ENCODE peak calls at places on chromosomes 13 and 19, in ten cellular contexts. H is lung; T is PC-9; I is left ventricle myocardium inferior; N is breast epithelium; M is neuronal stem cell; C is naive thymus-derived CD4-positive, alpha-beta T cell; O is astrocyte; E is pancreas; W is ascending aorta. X is an unnamed sample.

GRCh38 chr13:90947976-90948375 is 399.5 kb upstream of the MIR17HG start:
- DNase-seq in E (no peak), I (no peak), M (no peak), O (no peak), T (no peak), W (no peak), H (no peak), C (no peak), N (no peak), X (no peak)

GRCh38 chr13:52411629-52412028 is 5.7 kb upstream of the THSD1 start:
- DNase-seq in N (no peak), T (no peak), C (no peak), O (peak; percentile 38), I (no peak), E (no peak), H (no peak), M (no peak), W (no peak), X (no peak)

GRCh38 chr19:42323852-42324654 is 1.4 kb upstream of the MEGF8 start:
- DNase-seq in I (no peak), N (no peak), O (no peak), E (no peak), H (no peak), C (no peak), W (no peak), T (no peak), M (no peak), X (peak; percentile 87)

GRCh38 chr19:35736913-35737886 is 5.1 kb downstream of the IGFLR1 start:
- DNase-seq in I (no peak), O (no peak), W (no peak), T (no peak), E (no peak), H (no peak), N (no peak), C (peak; percentile 27), M (no peak), X (no peak)

GRCh38 chr19:43700368-43701015 is 15.4 kb upstream of the IRGC start:
- DNase-seq in N (peak; percentile 25), O (peak; percentile 79), H (peak; percentile 49), T (peak; percentile 61), W (no peak), C (peak; percentile 7), E (no peak), M (no peak), I (peak; percentile 46), X (no peak)

GRCh38 chr19:5559804-5560133 is 8.0 kb downstream of the TINCR start:
- DNase-seq in W (no peak), N (no peak), M (no peak), T (no peak), O (no peak), H (no peak), C (no peak), I (no peak), E (no peak), X (peak; percentile 57)

GRCh38 chr13:42893346-42893745 is 98.7 kb downstream of the EPSTI1 start:
- DNase-seq in T (no peak), H (no peak), W (no peak), N (no peak), C (no peak), M (no peak), E (no peak), O (peak; percentile 11), I (no peak), X (no peak)

GRCh38 chr13:48273346-48273745 is 30.2 kb upstream of the RB1 start:
- DNase-seq in T (no peak), M (no peak), O (no peak), E (no peak), I (no peak), C (no peak), H (no peak), W (no peak), N (no peak), X (no peak)

GRCh38 chr13:52744842-52745241 is 5.2 kb upstream of the CNMD start:
- DNase-seq in C (no peak), T (no peak), E (no peak), H (no peak), O (no peak), M (no peak), W (no peak), N (no peak), I (no peak), X (no peak)

GRCh38 chr13:87130401-87130800 is 540.8 kb upstream of the SLITRK5 start:
- DNase-seq in O (no peak), E (no peak), N (no peak), C (no peak), M (no peak), H (no peak), I (no peak), T (no peak), W (no peak), X (no peak)

GRCh38 chr13:19794552-19795143 is 11.9 kb upstream of the PSPC1 start:
- DNase-seq in O (no peak), H (no peak), W (no peak), C (no peak), M (no peak), E (no peak), T (peak; percentile 71), N (peak; percentile 45), I (no peak), X (peak; percentile 35)

DNA sequence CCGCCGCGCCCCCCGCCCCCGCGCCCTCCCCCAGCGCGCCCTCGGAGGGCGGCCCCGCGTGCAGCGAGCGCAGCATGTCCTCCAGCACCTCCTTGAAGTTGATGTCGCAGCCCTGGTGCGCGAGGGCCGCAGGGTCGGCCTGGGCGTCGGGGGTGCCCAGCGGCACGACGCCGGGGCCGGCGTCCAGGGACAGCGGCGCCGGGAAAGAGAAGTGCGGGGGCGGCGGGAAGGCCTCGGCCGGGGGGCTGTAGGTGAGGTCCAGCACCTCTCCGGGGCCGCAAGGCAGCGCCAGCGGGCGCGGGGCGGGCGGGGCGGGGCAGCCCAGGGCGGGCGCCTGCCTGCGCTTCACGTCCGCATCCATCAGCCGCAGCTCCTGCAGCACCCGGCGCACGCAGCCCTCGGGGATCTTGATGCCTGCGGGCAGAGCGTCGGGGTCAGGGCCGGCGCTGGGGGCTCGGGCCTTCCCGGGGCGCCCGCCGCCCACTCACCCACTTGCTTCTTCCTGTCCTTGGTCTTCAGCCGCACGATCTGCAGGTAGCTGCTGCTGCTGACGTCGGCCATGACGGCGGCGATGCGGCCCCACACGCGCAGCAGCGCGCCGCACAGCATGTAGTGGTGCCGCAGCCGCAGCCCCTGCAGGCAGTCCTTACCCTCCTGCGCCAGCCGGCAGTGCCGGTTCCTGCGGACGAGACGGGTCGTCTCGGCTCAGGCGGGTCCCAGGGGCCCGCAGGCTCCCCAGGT is 4.7 kb downstream of the GPX4 start:
- DNase-seq in N (no peak), E (no peak), M (no peak), C (no peak), I (no peak), H (no peak), O (no peak), T (no peak), W (no peak), X (no peak)
- H3K36me3 ChIP-seq in N (peaks cover 12% of the 10 kb centered on the region), E (no peaks in the 10 kb centered on the region), M (peaks cover 51% of the 10 kb centered on the region), C (peaks cover 4% of the 10 kb centered on the region), I (peaks cover 64% of the 10 kb centered on the region), H (peaks cover 74% of the 10 kb centered on the region), O (no peaks in the 10 kb centered on the region), T (no peaks in the 10 kb centered on the region), W (peaks cover 66% of the 10 kb centered on the region), X (peaks cover 7% of the 10 kb centered on the region)

DNA sequence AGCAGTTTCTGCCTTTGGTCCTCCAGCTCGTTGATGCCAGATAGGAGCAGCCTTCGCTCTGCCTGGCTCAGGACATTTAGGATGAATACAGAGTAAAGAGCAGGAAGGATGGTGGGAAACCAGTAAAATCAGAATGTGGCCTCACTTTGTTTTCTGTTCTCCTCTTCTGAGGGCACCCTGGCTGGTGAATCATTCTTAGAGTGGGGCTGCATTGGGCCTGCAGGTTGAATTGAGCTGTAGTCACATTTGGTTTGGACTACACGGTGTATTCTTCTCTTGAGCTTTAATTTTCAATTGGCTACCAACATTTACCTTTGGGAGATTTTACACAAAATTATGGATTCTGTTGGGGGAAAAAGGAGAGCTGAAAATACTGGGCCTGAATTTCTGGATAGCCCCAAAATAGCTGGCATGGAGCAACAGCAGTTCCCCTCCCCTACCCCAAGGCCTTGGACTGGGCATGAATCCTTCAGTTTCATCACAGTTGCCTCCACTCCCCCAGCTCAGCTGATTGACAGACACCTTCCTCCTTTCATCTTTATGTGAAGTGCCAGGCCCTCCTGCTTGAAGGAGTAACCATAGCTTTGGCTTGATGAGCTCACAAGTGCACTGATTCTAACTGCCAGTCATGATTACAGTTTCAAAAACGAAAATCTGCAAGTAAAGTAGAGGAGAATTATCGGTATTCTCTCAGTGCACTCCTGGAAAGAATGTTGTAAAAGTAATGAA is 24.3 kb downstream of the ERCC5 start:
- DNase-seq in E (no peak), C (peak; percentile 10), M (no peak), H (no peak), N (no peak), O (no peak), T (no peak), W (no peak), I (no peak), X (peak; percentile 21)
- H3K36me3 ChIP-seq in E (peaks cover 25% of the 10 kb centered on the region), C (peaks cover 24% of the 10 kb centered on the region), M (peaks cover 86% of the 10 kb centered on the region), H (peaks cover 25% of the 10 kb centered on the region), N (peaks cover 12% of the 10 kb centered on the region), O (peaks cover 40% of the 10 kb centered on the region), T (peaks cover 58% of the 10 kb centered on the region), W (peaks cover 43% of the 10 kb centered on the region), I (peaks cover 83% of the 10 kb centered on the region), X (peaks cover 3% of the 10 kb centered on the region)

GRCh38 chr13:98506343-98507059 is 70.4 kb downstream of the STK24 start:
- DNase-seq in O (no peak), N (no peak), I (no peak), T (no peak), H (no peak), M (no peak), C (no peak), E (no peak), W (no peak), X (no peak)

GRCh38 chr13:98503175-98504028 is 73.5 kb downstream of the STK24 start:
- DNase-seq in W (no peak), O (no peak), N (no peak), M (no peak), E (no peak), I (no peak), H (no peak), T (no peak), C (no peak), X (no peak)

GRCh38 chr13:98500963-98501421 is 75.9 kb downstream of the STK24 start:
- DNase-seq in I (no peak), W (no peak), H (no peak), O (no peak), T (no peak), N (no peak), M (no peak), C (no peak), E (no peak), X (no peak)

GRCh38 chr13:98504371-98504963 is 72.4 kb downstream of the STK24 start:
- DNase-seq in T (no peak), W (no peak), C (no peak), E (no peak), O (no peak), I (no peak), H (no peak), N (no peak), M (no peak), X (no peak)

GRCh38 chr13:98504029-98504351 is 72.9 kb downstream of the STK24 start:
- DNase-seq in N (no peak), C (no peak), O (no peak), I (no peak), T (no peak), H (no peak), M (no peak), E (no peak), W (no peak), X (no peak)
- H3K36me3 ChIP-seq in N (no peaks in the 10 kb centered on the region), C (no peaks in the 10 kb centered on the region), O (no peaks in the 10 kb centered on the region), I (peaks cover 8% of the 10 kb centered on the region), T (no peaks in the 10 kb centered on the region), H (peaks cover 3% of the 10 kb centered on the region), M (peaks cover 28% of the 10 kb centered on the region), E (no peaks in the 10 kb centered on the region), W (no peaks in the 10 kb centered on the region), X (no peaks in the 10 kb centered on the region)

GRCh38 chr19:23351806-23352205 is 43.5 kb downstream of the ZNF91 start:
- DNase-seq in T (no peak), O (no peak), M (no peak), H (no peak), N (no peak), W (no peak), E (no peak), I (no peak), C (no peak), X (no peak)
- H3K36me3 ChIP-seq in T (peaks cover 88% of the 10 kb centered on the region), O (peaks cover 2% of the 10 kb centered on the region), M (peaks cover 83% of the 10 kb centered on the region), H (peaks cover 6% of the 10 kb centered on the region), N (no peaks in the 10 kb centered on the region), W (peaks cover 34% of the 10 kb centered on the region), E (peaks cover 10% of the 10 kb centered on the region), I (peaks cover 95% of the 10 kb centered on the region), C (peaks cover 9% of the 10 kb centered on the region), X (no peaks in the 10 kb centered on the region)

X was measured in H7.